ENCODE peak calls at places on chromosome 17, in six cellular contexts. B, F, D, K, N and U are unnamed samples.
A peak's percentile ranks its signal among the peaks of the same experiment; 100 is the strongest.

GRCh38 chr17:37844158-37844976 is 79.8 kb upstream of the TBC1D3K start:
- DNase-seq in K (peak; percentile 71), B (no peak), F (peak; percentile 87), D (peak; percentile 45), N (peak; percentile 31), U (peak; percentile 55)

GRCh38 chr17:41762391-41762790 is 24.1 kb downstream of the JUP start:
- DNase-seq in F (no peak), N (no peak), B (no peak), K (no peak), D (no peak), U (no peak)

GRCh38 chr17:30476726-30477082 is 504 bp upstream of the GOSR1 start:
- DNase-seq in D (no peak), K (peak; percentile 58), B (no peak), F (peak; percentile 58), N (peak; percentile 11), U (no peak)

GRCh38 chr17:249236-249993 is 68.0 kb upstream of the DOC2B start:
- DNase-seq in N (no peak), D (no peak), K (no peak), F (no peak), B (no peak), U (no peak)

GRCh38 chr17:8753976-8754440 is 4.3 kb downstream of the SPDYE4 start:
- DNase-seq in B (no peak), D (peak; percentile 7), F (peak; percentile 71), N (no peak), K (peak; percentile 59), U (peak; percentile 56)

GRCh38 chr17:4105232-4105631 is 37.6 kb downstream of the ZZEF1 start:
- DNase-seq in D (no peak), N (no peak), B (no peak), F (no peak), K (no peak), U (no peak)

GRCh38 chr17:76056882-76057281 is 15.4 kb downstream of the SRP68 start:
- DNase-seq in K (no peak), F (no peak), D (no peak), B (no peak), N (no peak), U (no peak)

GRCh38 chr17:39828443-39828842 is 35.7 kb downstream of the IKZF3 start:
- DNase-seq in D (no peak), B (no peak), N (no peak), F (no peak), K (no peak), U (no peak)

GRCh38 chr17:18248300-18248731 is 10.2 kb downstream of the FLII start:
- DNase-seq in K (peak; percentile 76), B (peak; percentile 75), N (peak; percentile 38), D (peak; percentile 74), F (peak; percentile 83), U (peak; percentile 75)

DNA sequence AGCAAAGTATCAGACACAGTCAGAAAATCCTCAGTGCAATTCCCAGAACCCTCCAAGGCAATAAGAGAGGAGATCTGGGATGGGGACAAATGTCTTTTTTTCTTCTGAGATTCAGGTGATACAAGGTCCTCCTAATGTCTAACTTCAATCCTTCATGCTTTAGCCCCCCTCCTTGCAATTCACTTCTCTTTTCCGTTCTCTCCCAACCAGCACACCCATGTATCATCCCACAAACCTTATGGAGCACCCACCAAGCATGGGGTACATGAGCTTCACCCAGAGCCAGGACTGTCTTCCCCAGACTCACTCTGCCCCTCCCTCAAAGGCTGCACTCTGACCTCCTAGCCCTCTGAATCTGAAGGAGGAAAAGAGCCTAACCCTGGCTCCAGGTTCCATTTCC is 10.1 kb downstream of the HDAC5 start:
- DNase-seq in F (no peak), K (no peak), B (no peak), N (no peak), D (no peak), U (no peak)
- H3K4me1 ChIP-seq in F (peaks cover 38% of the 10 kb centered on the region), K (peaks cover 29% of the 10 kb centered on the region), B (peaks cover 38% of the 10 kb centered on the region), N (peaks cover 38% of the 10 kb centered on the region), D (peaks cover 24% of the 10 kb centered on the region), U (peaks cover 20% of the 10 kb centered on the region)

GRCh38 chr17:66338937-66339336 is 36.5 kb downstream of the PRKCA start:
- DNase-seq in K (no peak), B (no peak), N (no peak), F (no peak), D (no peak), U (no peak)
- TF ChIP-seq EZH2 in K (no peak), B (no peak), N (no peak), F (no peak), D (no peak), U (no peak)

GRCh38 chr17:64007838-64008282 is 9.7 kb downstream of the PRR29 start:
- DNase-seq in D (no peak), B (no peak), K (no peak), N (no peak), F (no peak), U (no peak)
- H3K4me1 ChIP-seq in D (peaks cover 2% of the 10 kb centered on the region), B (peaks cover 57% of the 10 kb centered on the region), K (peaks cover 11% of the 10 kb centered on the region), N (peaks cover 6% of the 10 kb centered on the region), F (no peaks in the 10 kb centered on the region), U (peaks cover 50% of the 10 kb centered on the region)

GRCh38 chr17:72118588-72119279 is 2.1 kb upstream of the SOX9 start:
- DNase-seq in K (peak; percentile 85), F (peak; percentile 78), B (peak; percentile 81), D (peak; percentile 91), N (peak; percentile 76), U (peak; percentile 88)

GRCh38 chr17:72117470-72117747 is 3.4 kb upstream of the SOX9 start:
- DNase-seq in F (no peak), D (no peak), B (no peak), K (no peak), N (no peak), U (no peak)

GRCh38 chr17:72115789-72116520 is 4.9 kb upstream of the SOX9 start:
- DNase-seq in B (no peak), F (peak; percentile 78), D (no peak), K (no peak), N (no peak), U (no peak)

GRCh38 chr17:72117748-72118587 is 2.9 kb upstream of the SOX9 start:
- DNase-seq in D (no peak), N (no peak), K (peak; percentile 58), F (peak; percentile 55), B (peak; percentile 30), U (no peak)

GRCh38 chr17:72116692-72117469 is 3.9 kb upstream of the SOX9 start:
- DNase-seq in D (peak; percentile 52), F (peak; percentile 28), K (no peak), N (no peak), B (no peak), U (no peak)
- TF ChIP-seq EZH2 in D (peak; percentile 77), F (peak; percentile 86), K (no peak), N (peak; percentile 42), B (no peak), U (no peak)

GRCh38 chr17:50397111-50397918 is at the start of gene LRRC59:
- DNase-seq in K (peak; percentile 92), D (peak; percentile 83), F (peak; percentile 79), B (peak; percentile 88), N (peak; percentile 62), U (peak; percentile 90)
- H3K4me1 ChIP-seq in K (peaks cover 18% of the 10 kb centered on the region), D (peaks cover 7% of the 10 kb centered on the region), F (peaks cover 4% of the 10 kb centered on the region), B (peaks cover 46% of the 10 kb centered on the region), N (peaks cover 15% of the 10 kb centered on the region), U (peaks cover 37% of the 10 kb centered on the region)

GRCh38 chr17:77555741-77556291 is 402.7 kb upstream of the TNRC6C start:
- DNase-seq in K (no peak), F (no peak), B (no peak), D (peak; percentile 22), N (peak; percentile 31), U (peak; percentile 25)
- TF ChIP-seq EZH2 in K (no peak), F (no peak), B (no peak), D (no peak), N (no peak), U (no peak)

GRCh38 chr17:47669060-47669459 is 19.3 kb downstream of the KPNB1 start:
- DNase-seq in N (no peak), K (no peak), D (no peak), B (no peak), F (no peak), U (no peak)

GRCh38 chr17:47674503-47674902 is 19.5 kb upstream of the TBKBP1 start:
- DNase-seq in D (no peak), B (no peak), K (no peak), N (no peak), F (no peak), U (no peak)

GRCh38 chr17:47665655-47666054 is 15.9 kb downstream of the KPNB1 start:
- DNase-seq in F (no peak), K (peak; percentile 75), B (no peak), D (peak; percentile 70), N (no peak), U (no peak)

GRCh38 chr17:47675380-47676198 is 18.4 kb upstream of the TBKBP1 start:
- DNase-seq in N (no peak), F (no peak), K (no peak), B (no peak), D (no peak), U (no peak)

DNA sequence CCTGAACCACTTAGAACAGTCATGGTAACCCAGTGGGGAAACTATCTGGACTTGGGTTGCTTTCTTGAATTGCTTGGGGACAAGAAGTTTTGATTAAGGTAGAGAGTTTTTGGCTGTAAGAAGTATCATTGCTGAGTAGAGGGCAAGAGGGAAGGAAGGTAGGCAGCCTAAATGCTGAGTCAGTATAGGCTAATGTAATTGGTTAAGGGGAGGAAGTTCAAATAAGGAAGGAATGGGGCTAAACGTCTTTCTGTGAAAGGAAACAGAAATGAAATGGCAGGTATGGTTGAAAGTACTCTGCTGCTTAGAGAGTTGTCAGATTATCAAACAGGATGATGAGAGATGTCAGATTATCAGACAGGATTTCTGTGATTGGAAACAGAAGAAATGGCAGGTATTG is 20.3 kb downstream of the KPNB1 start:
- DNase-seq in N (no peak), D (no peak), B (no peak), K (no peak), F (no peak), U (no peak)
- H3K4me1 ChIP-seq in N (no peaks in the 10 kb centered on the region), D (no peaks in the 10 kb centered on the region), B (no peaks in the 10 kb centered on the region), K (no peaks in the 10 kb centered on the region), F (peaks cover 6% of the 10 kb centered on the region), U (no peaks in the 10 kb centered on the region)

GRCh38 chr17:33291248-33292183 is 1.6 kb downstream of the ASIC2 start:
- DNase-seq in F (peak; percentile 71), D (peak; percentile 45), B (no peak), K (peak; percentile 48), N (peak; percentile 63), U (no peak)
- TF ChIP-seq EZH2 in F (peak; percentile 21), D (peak; percentile 64), B (no peak), K (peak; percentile 73), N (peak; percentile 67), U (no peak)